ENCODE peak calls at places on chromosomes 2 and 18, in four cellular contexts. I, R, G and Y are unnamed samples.

GRCh38 chr2:240593026-240593702 is 6.6 kb downstream of the CAPN10 start:
- DNase-seq in G (no peak), I (no peak), R (no peak), Y (peak; percentile 47)

GRCh38 chr2:43989549-43989948 is 6.2 kb downstream of the LRPPRC start:
- DNase-seq in I (no peak), R (no peak), G (no peak), Y (no peak)

GRCh38 chr2:125822746-125823145 is 833.2 kb upstream of the GYPC start:
- DNase-seq in I (no peak), R (no peak), G (no peak), Y (peak; percentile 64)

GRCh38 chr2:186887107-186888090 is 38.4 kb upstream of the ZSWIM2 start:
- DNase-seq in I (no peak), G (peak; percentile 29), R (no peak), Y (no peak)

GRCh38 chr18:13614701-13615288 is 111.6 kb downstream of the FAM210A start:
- DNase-seq in R (no peak), G (no peak), I (peak; percentile 30), Y (no peak)

GRCh38 chr18:37980556-37980955 is 415.0 kb upstream of the CELF4 start:
- DNase-seq in I (no peak), R (no peak), G (no peak), Y (no peak)

GRCh38 chr2:159788218-159788617 is 9.8 kb downstream of the CD302 start:
- DNase-seq in R (no peak), G (no peak), I (peak; percentile 65), Y (no peak)

GRCh38 chr2:238995634-238996033 is 147.7 kb downstream of the TWIST2 start:
- DNase-seq in R (no peak), G (no peak), I (no peak), Y (no peak)

GRCh38 chr2:99862566-99862965 is 279.8 kb downstream of the AFF3 start:
- DNase-seq in R (no peak), G (no peak), I (no peak), Y (no peak)

GRCh38 chr2:68274022-68274421 is 21.7 kb upstream of the PPP3R1 start:
- DNase-seq in G (no peak), R (no peak), I (no peak), Y (no peak)

GRCh38 chr18:35231052-35231451 is 9.8 kb upstream of the ZNF397 start:
- DNase-seq in G (peak; percentile 81), R (peak; percentile 7), I (peak; percentile 83), Y (no peak)

GRCh38 chr2:63871864-63872263 is 30.2 kb downstream of the UGP2 start:
- DNase-seq in R (no peak), G (no peak), I (no peak), Y (no peak)

GRCh38 chr2:32832821-32833220 is 113.9 kb upstream of the LTBP1 start:
- DNase-seq in R (peak; percentile 49), G (peak; percentile 22), I (no peak), Y (no peak)

GRCh38 chr2:81412681-81413080 is 1108.1 kb upstream of the LRRTM1 start:
- DNase-seq in I (no peak), G (no peak), R (no peak), Y (no peak)

GRCh38 chr2:84441036-84441435 is 18.0 kb downstream of the SUCLG1 start:
- DNase-seq in G (no peak), R (no peak), I (no peak), Y (no peak)

GRCh38 chr2:223093436-223093839 is 41.4 kb downstream of the KCNE4 start:
- DNase-seq in I (no peak), G (peak; percentile 71), R (no peak), Y (no peak)

GRCh38 chr2:25368650-25369049 is 26.9 kb upstream of the DNMT3A start:
- DNase-seq in I (no peak), R (no peak), G (peak; percentile 50), Y (no peak)

GRCh38 chr2:4715065-4715464 is 977.1 kb upstream of the SOX11 start:
- DNase-seq in G (no peak), R (no peak), I (no peak), Y (no peak)